ENCODE peak calls at places on chromosomes 1 and 21, in five cellular contexts. Q is AG04449, I is COR-L47, N is fibroblast of lung, Y is AG20443. T is an unnamed sample.

GRCh38 chr21:30126575-30126974 is 40.0 kb downstream of the CLDN17 start:
- DNase-seq in Q (no peak), I (no peak), N (no peak), Y (no peak), T (no peak)

GRCh38 chr1:150022357-150022756 is 11.8 kb upstream of the OTUD7B start:
- DNase-seq in Q (no peak), N (no peak), Y (no peak), I (no peak), T (no peak)

GRCh38 chr1:37691497-37692077 is 729 bp upstream of the CDCA8 start:
- DNase-seq in Q (no peak), Y (peak; percentile 24), I (peak; percentile 31), N (peak; percentile 41), T (no peak)

GRCh38 chr1:21342961-21343838 is 52.9 kb upstream of the ECE1 start:
- DNase-seq in N (no peak), Q (no peak), I (no peak), Y (no peak), T (no peak)

GRCh38 chr1:218362418-218363076 is 17.4 kb downstream of the TGFB2 start:
- DNase-seq in Q (no peak), N (no peak), I (no peak), Y (no peak), T (no peak)

GRCh38 chr1:83970119-83970518 is 28.8 kb downstream of the TTLL7 start:
- DNase-seq in Q (no peak), I (no peak), N (no peak), Y (no peak), T (no peak)

GRCh38 chr1:227891955-227892871 is 55.5 kb downstream of the WNT9A start:
- DNase-seq in I (no peak), N (peak; percentile 42), Q (no peak), Y (no peak), T (no peak)

GRCh38 chr21:27645285-27645684 is 678.4 kb upstream of the ADAMTS5 start:
- DNase-seq in Y (no peak), I (no peak), N (peak; percentile 6), Q (no peak), T (no peak)

GRCh38 chr1:12186277-12186985 is 19.6 kb downstream of the TNFRSF1B start:
- DNase-seq in N (no peak), Y (no peak), Q (no peak), I (no peak), T (no peak)

GRCh38 chr21:39258207-39258606 is 55.2 kb downstream of the BRWD1 start:
- DNase-seq in Y (no peak), I (peak; percentile 56), N (no peak), Q (no peak), T (no peak)

GRCh38 chr1:179754031-179754624 is 11.0 kb downstream of the FAM163A start:
- DNase-seq in N (peak; percentile 89), I (no peak), Y (peak; percentile 62), Q (peak; percentile 81), T (peak; percentile 65)

GRCh38 chr1:2229921-2230700 is 2.0 kb downstream of the SKI start:
- DNase-seq in N (peak; percentile 65), Y (no peak), I (no peak), Q (no peak), T (no peak)

GRCh38 chr21:34844033-34844923 is 175.5 kb downstream of the CLIC6 start:
- DNase-seq in Q (no peak), Y (peak; percentile 45), I (no peak), N (peak; percentile 39), T (no peak)

GRCh38 chr1:82260051-82260450 is 459.3 kb downstream of the ADGRL2 start:
- DNase-seq in N (no peak), Y (no peak), Q (no peak), I (no peak), T (no peak)

GRCh38 chr1:3443759-3444697 is 10.4 kb upstream of the ARHGEF16 start:
- DNase-seq in Q (no peak), N (no peak), Y (no peak), I (no peak), T (no peak)

GRCh38 chr1:235060607-235061470 is 67.8 kb downstream of the TOMM20 start:
- DNase-seq in Q (no peak), I (no peak), Y (peak; percentile 71), N (no peak), T (no peak)

GRCh38 chr1:167262820-167263219 is 42.1 kb downstream of the POU2F1 start:
- DNase-seq in Y (no peak), I (peak; percentile 13), N (no peak), Q (no peak), T (no peak)

GRCh38 chr1:20390589-20391331 is 95.2 kb downstream of the CAMK2N1 start:
- DNase-seq in Q (no peak), I (no peak), N (peak; percentile 47), Y (no peak), T (no peak)

GRCh38 chr1:192576190-192577144 is 894 bp downstream of the RGS1 start:
- DNase-seq in N (no peak), Q (no peak), I (no peak), Y (no peak), T (no peak)

GRCh38 chr1:84152649-84153056 is 8.6 kb downstream of the PRKACB start:
- DNase-seq in I (no peak), Q (no peak), Y (no peak), N (peak; percentile 37), T (no peak)

GRCh38 chr1:178573330-178573729 is 60.4 kb downstream of the TEX35 start:
- DNase-seq in I (no peak), N (peak; percentile 14), Q (no peak), Y (no peak), T (no peak)

GRCh38 chr1:205286335-205286950 is 35.1 kb downstream of the NUAK2 start:
- DNase-seq in Q (no peak), N (peak; percentile 86), Y (peak; percentile 42), I (no peak), T (no peak)

GRCh38 chr1:172821609-172822274 is 162.8 kb downstream of the FASLG start:
- DNase-seq in N (peak; percentile 82), Q (no peak), Y (peak; percentile 38), I (no peak), T (no peak)

GRCh38 chr1:3112526-3112925 is 43.5 kb downstream of the PRDM16 start:
- DNase-seq in I (no peak), Q (no peak), Y (no peak), N (no peak), T (no peak)

GRCh38 chr21:45982758-45983731 is 1.5 kb downstream of the COL6A1 start:
- DNase-seq in Q (no peak), Y (no peak), I (no peak), N (no peak), T (no peak)

GRCh38 chr1:16886860-16887605 is 8.7 kb upstream of the RNU1-2 start:
- DNase-seq in Y (no peak), N (no peak), I (no peak), Q (no peak), T (no peak)

GRCh38 chr1:39081266-39082139 is 55.4 kb downstream of the NDUFS5 start:
- DNase-seq in N (peak; percentile 13), Q (no peak), Y (peak; percentile 60), I (peak; percentile 36), T (no peak)

GRCh38 chr1:29047142-29047541 is 76.6 kb downstream of the TMEM200B start:
- DNase-seq in N (no peak), Y (no peak), Q (no peak), I (no peak), T (no peak)

GRCh38 chr1:27940870-27941269 is 6.1 kb downstream of the SMPDL3B start:
- DNase-seq in N (no peak), I (no peak), Q (no peak), Y (no peak), T (no peak)

GRCh38 chr1:20361805-20362381 is 71.2 kb downstream of the VWA5B1 start:
- DNase-seq in I (peak; percentile 56), Y (peak; percentile 85), Q (no peak), N (peak; percentile 22), T (no peak)

GRCh38 chr1:6385673-6386191 is 7.8 kb downstream of the ACOT7 start:
- DNase-seq in Y (peak; percentile 76), Q (no peak), N (peak; percentile 83), I (no peak), T (no peak)

GRCh38 chr1:80656011-80656627 is 1144.6 kb upstream of the ADGRL2 start:
- DNase-seq in Q (no peak), I (no peak), N (peak; percentile 2), Y (no peak), T (no peak)

GRCh38 chr1:153403421-153404085 is 12.7 kb upstream of the S100A8 start:
- DNase-seq in Y (no peak), N (no peak), I (no peak), Q (no peak), T (no peak)

GRCh38 chr1:35499652-35500176 is 57.5 kb downstream of the KIAA0319L start:
- DNase-seq in Y (no peak), N (peak; percentile 6), Q (no peak), I (no peak), T (no peak)

T was measured in non-pigmented ciliary epithelial cell.